ENCODE peak calls at places on chromosomes 16 and 17, in four cellular contexts. W, D, I and K are unnamed samples.

GRCh38 chr17:68346448-68346847 is 55.2 kb downstream of the ARSG start:
- DNase-seq in I (no peak), W (no peak), D (no peak), K (peak)

GRCh38 chr16:79408355-79408754 is 192.2 kb downstream of the MAF start:
- DNase-seq in I (no peak), W (no peak), D (no peak), K (no peak)

GRCh38 chr16:53369921-53370320 is 64.3 kb upstream of the RBL2 start:
- DNase-seq in I (peak), W (no peak), D (no peak), K (no peak)

GRCh38 chr16:79003026-79003617 is 597.4 kb downstream of the MAF start:
- DNase-seq in I (no peak), D (no peak), W (no peak), K (no peak)

GRCh38 chr17:11302395-11302932 is 61.5 kb downstream of the SHISA6 start:
- DNase-seq in I (no peak), D (no peak), W (no peak), K (no peak)

GRCh38 chr17:82957469-82957795 is 117.6 kb upstream of the ZNF750 start:
- DNase-seq in W (no peak), D (peak), I (no peak), K (no peak)

GRCh38 chr17:21417921-21418320 is 41.8 kb downstream of the KCNJ12 start:
- DNase-seq in D (no peak), I (no peak), W (no peak), K (no peak)

GRCh38 chr17:57508706-57509105 is 236.4 kb downstream of the CCDC182 start:
- DNase-seq in I (no peak), D (no peak), W (no peak), K (no peak)

GRCh38 chr17:76473541-76473985 is 6.2 kb downstream of the AANAT start:
- DNase-seq in W (peak), I (no peak), D (peak), K (no peak)

GRCh38 chr17:60646701-60647100 is 30.9 kb upstream of the BCAS3 start:
- DNase-seq in I (no peak), W (no peak), D (no peak), K (no peak)

GRCh38 chr17:17119533-17119932 is 77.3 kb downstream of the MPRIP start:
- DNase-seq in I (peak), W (no peak), D (no peak), K (no peak)

GRCh38 chr17:9240659-9241370 is 219.5 kb downstream of the NTN1 start:
- DNase-seq in D (peak), I (peak), W (peak), K (no peak)

GRCh38 chr17:30831257-30831656 is 509 bp upstream of the ATAD5 start:
- DNase-seq in W (no peak), D (no peak), I (peak), K (no peak)

GRCh38 chr16:71360378-71360777 is 1.9 kb downstream of the CALB2 start:
- DNase-seq in D (no peak), I (peak), W (no peak), K (no peak)

GRCh38 chr17:1179635-1180433 is at the start of gene ABR:
- DNase-seq in W (peak), D (peak), I (peak), K (no peak)

GRCh38 chr17:50501054-50501453 is 7.2 kb upstream of the MYCBPAP start:
- DNase-seq in W (peak), D (no peak), I (no peak), K (no peak)

GRCh38 chr16:27920391-27920891 is 143.1 kb downstream of the GSG1L start:
- DNase-seq in W (peak), D (peak), I (no peak), K (no peak)

GRCh38 chr17:64331366-64331765 is 59.3 kb downstream of the PECAM1 start:
- DNase-seq in W (no peak), I (no peak), D (no peak), K (no peak)

GRCh38 chr17:27879987-27880608 is 13.1 kb downstream of the LYRM9 start:
- DNase-seq in D (peak), I (peak), W (peak), K (no peak)

GRCh38 chr16:74700206-74701040 is at the start of gene MLKL:
- DNase-seq in I (peak), D (peak), W (no peak), K (peak)

GRCh38 chr17:79203016-79203415 is 128.4 kb downstream of the ENGASE start:
- DNase-seq in I (no peak), D (peak), W (no peak), K (no peak)

GRCh38 chr17:3788200-3788599 is 12.8 kb downstream of the ITGAE start:
- DNase-seq in I (no peak), D (no peak), W (no peak), K (no peak)

GRCh38 chr16:48433849-48434530 is 48.8 kb upstream of the SIAH1 start:
- DNase-seq in D (no peak), I (no peak), W (no peak), K (no peak)

GRCh38 chr17:9225305-9226101 is 204.2 kb downstream of the NTN1 start:
- DNase-seq in W (no peak), I (no peak), D (peak), K (no peak)

GRCh38 chr16:67537270-67537635 is 8.6 kb downstream of the RIPOR1 start:
- DNase-seq in I (peak), D (peak), W (peak), K (peak)

GRCh38 chr17:48453447-48453846 is 23.4 kb upstream of the SKAP1 start:
- DNase-seq in D (no peak), I (no peak), W (no peak), K (no peak)

GRCh38 chr17:66310528-66311148 is 8.2 kb downstream of the PRKCA start:
- DNase-seq in D (peak), W (no peak), I (no peak), K (no peak)

GRCh38 chr17:58264407-58265103 is 16.2 kb downstream of the MPO start:
- DNase-seq in W (no peak), I (no peak), D (no peak), K (no peak)

GRCh38 chr17:45771473-45771959 is 12.6 kb upstream of the CRHR1 start:
- DNase-seq in W (no peak), D (no peak), I (no peak), K (no peak)

GRCh38 chr17:79915850-79916430 is 76.7 kb upstream of the CBX4 start:
- DNase-seq in D (peak), I (peak), W (no peak), K (no peak)

GRCh38 chr17:65545708-65546523 is 15.5 kb downstream of the AXIN2 start:
- DNase-seq in W (no peak), D (no peak), I (no peak), K (no peak)

GRCh38 chr16:50244504-50245416 is 21.6 kb upstream of the ADCY7 start:
- DNase-seq in W (peak), I (no peak), D (peak), K (no peak)

GRCh38 chr17:17749921-17750320 is 68.7 kb downstream of the RAI1 start:
- DNase-seq in D (peak), W (peak), I (peak), K (no peak)

GRCh38 chr16:4653981-4654380 is 29.4 kb downstream of the MGRN1 start:
- DNase-seq in I (peak), D (no peak), W (no peak), K (no peak)

GRCh38 chr17:14169901-14170300 is 66.8 kb downstream of the CDRT15 start:
- DNase-seq in W (no peak), I (no peak), D (no peak), K (no peak)

GRCh38 chr16:3282103-3282746 is 1.1 kb upstream of the ZNF263 start:
- DNase-seq in W (no peak), D (peak), I (no peak), K (no peak)

GRCh38 chr16:87847785-87848675 is 21.3 kb downstream of the SLC7A5 start:
- DNase-seq in I (no peak), D (no peak), W (no peak), K (no peak)

DNA sequence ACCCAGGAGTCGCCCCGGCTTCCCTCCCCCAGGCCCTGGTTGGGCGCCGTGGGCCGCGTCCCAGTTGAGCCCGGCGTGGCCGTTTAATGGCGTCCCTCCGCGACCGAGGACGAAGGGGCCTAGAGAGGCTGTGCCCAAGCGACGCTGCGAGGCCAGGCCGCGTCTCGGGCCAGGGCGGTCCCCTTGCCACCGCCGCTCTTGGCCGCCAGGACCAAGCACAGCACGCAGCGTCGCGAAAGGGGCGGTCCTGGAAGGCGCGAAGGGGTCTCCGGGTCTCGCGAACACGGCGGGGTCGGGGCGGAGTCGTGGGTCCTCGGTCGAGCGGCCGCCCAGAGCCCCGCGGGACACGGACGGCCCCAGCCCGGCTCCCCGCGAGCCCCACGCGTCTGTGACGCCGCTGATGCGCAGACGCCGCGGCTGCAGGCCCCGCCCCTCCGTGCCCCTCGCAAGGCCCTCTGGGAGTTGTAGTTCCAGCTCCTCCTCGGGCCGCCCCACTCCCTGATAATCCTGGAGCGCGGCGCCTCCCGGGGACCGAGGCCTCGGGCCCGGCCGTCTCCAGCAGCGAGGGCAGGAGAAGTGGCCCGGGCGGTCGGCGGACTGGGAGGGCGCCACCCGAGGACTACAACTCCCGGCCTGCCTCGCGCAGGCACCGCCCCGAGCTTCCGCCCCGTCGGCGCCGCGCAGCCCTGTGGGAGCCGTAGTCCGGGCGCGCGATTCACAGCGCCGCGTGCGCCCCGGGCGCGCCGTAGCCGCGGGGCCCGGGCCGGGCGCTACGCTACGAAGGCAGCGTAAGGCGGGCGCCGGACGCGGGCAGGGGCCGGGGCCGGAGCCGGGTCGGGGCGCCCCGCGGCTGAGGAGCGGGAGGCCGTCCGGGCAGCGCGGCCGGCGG is at the start of gene CAPN15:
- DNase-seq in D (peak), I (peak), W (peak), K (peak)
- TF ChIP-seq CTCF in D (no peak), I (no peak), W (no peak), K (no peak)

DNA sequence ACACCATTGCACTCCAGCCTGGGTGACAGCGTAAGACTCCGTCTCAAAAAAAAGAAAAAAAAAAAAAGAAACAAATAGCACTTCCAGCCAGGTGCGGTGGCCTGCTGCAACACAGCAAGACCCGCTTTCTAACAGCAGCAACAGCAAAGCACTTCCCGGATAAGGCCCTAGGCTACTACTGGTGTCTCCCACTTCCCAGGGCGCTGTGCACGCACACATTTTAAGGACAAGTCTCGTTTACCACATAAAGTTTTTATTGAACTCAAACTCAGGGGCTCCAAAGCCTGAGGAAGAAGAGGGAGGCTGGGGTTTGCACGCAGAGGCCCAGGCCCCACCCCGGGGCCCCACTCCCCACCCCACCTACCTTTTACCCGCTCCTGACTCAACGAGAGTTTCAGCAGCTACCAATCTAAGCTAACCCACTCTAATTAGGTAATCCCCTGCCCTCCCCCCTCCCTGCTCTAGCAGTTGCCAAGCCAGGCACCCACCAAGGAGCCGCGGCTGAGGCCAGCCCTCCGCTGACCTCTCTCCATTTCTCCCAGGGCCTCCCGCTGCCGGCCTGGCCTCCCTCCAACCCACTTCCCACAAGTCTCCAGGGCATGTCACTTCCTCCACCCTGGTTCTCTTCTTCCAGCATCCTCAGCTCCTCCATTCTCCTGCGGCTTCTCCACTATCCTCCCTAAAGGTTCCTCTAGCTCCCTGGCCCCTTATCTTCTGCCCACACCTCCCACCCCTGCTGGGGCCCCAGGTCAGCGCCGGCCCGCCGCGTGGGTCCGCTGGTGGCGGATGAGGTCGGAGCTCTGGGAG is 2.4 kb downstream of the ZNF768 start:
- DNase-seq in I (peak), D (no peak), W (no peak), K (no peak)
- TF ChIP-seq CTCF in I (no peak), D (no peak), W (no peak), K (no peak)

GRCh38 chr16:65572156-65572555 is 450.3 kb upstream of the CDH11 start:
- DNase-seq in D (no peak), I (peak), W (no peak), K (no peak)
- TF ChIP-seq CTCF in D (no peak), I (peak), W (no peak), K (no peak)

GRCh38 chr17:40963838-40964237 is 2.9 kb downstream of the KRT39 start:
- DNase-seq in D (no peak), I (peak), W (no peak), K (no peak)
- TF ChIP-seq CTCF in D (peak), I (peak), W (peak), K (peak)

DNA sequence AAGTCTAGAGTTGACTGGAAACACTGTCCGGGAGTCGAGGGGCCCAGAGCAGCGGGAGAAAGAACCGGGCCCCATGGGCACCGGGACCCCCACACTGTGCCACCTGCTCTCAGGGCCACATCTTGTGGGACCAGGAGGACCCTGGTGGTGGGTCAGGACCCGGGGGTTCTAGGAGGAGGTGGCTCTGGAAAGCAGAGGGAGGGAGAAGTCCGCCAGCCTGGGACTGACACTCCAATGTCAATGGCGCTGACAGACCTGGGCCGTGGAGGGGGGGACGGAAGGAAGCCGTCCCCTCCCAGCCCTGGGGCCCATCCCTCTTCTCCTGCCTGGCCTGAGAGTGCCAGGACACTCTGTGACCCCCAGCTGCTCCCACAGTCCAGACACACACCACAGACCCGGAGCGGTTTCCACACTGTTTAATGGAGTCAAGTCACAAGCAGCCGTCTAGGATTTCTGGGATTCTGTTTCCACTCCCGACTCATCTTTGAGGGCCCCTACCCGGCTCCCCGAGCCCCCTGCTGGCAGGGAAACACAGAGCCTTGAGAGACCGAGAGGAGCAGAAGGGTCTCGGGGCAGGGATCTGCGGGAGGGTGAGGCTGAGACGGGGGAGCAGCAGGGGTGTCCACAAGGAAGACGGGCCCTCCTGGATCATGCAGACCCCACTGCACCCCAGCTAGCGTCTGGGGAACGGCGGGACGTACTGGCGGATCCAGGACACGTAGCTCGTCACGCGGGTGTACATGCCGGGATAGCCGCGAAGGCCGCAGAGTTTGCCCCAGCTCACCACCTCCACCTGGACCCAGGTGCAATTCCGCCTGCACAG is 23.6 kb upstream of the UBE2I start:
- DNase-seq in D (no peak), W (no peak), I (no peak), K (no peak)
- TF ChIP-seq CTCF in D (no peak), W (peak), I (no peak), K (no peak)